ENCODE peak calls at places on chromosomes 3 and 15, in ten cellular contexts. One of them, this sample, is unnamed.

GRCh38 chr15:58454950-58455401 is 23.2 kb downstream of the LIPC start:
- DNase-seq in SW480: no peak
- DNase-seq in activated naive CD4-positive, alpha-beta T cell: no peak
- DNase-seq in CD8-positive, alpha-beta memory T cell: no peak
- DNase-seq in Peyer's patch: no peak
- DNase-seq in WTC11: no peak
- DNase-seq in fibroblast of lung: no peak
- DNase-seq in IMR-90: no peak
- DNase-seq in naive B cell: no peak
- DNase-seq in EL: no peak
- DNase-seq in this sample: no peak

GRCh38 chr3:16365454-16366128 is 100.6 kb downstream of the OXNAD1 start:
- DNase-seq in SW480: no peak
- DNase-seq in activated naive CD4-positive, alpha-beta T cell: no peak
- DNase-seq in CD8-positive, alpha-beta memory T cell: no peak
- DNase-seq in Peyer's patch: no peak
- DNase-seq in WTC11: no peak
- DNase-seq in fibroblast of lung: no peak
- DNase-seq in IMR-90: no peak
- DNase-seq in naive B cell: peak
- DNase-seq in EL: no peak
- DNase-seq in this sample: no peak

GRCh38 chr3:39141211-39141995 is 12.0 kb downstream of the CSRNP1 start:
- DNase-seq in SW480: no peak
- DNase-seq in activated naive CD4-positive, alpha-beta T cell: no peak
- DNase-seq in CD8-positive, alpha-beta memory T cell: no peak
- DNase-seq in Peyer's patch: peak
- DNase-seq in WTC11: no peak
- DNase-seq in fibroblast of lung: peak
- DNase-seq in IMR-90: peak
- DNase-seq in naive B cell: no peak
- DNase-seq in EL: peak
- DNase-seq in this sample: peak

GRCh38 chr3:191889781-191890180 is 428.8 kb downstream of the PYDC2 start:
- DNase-seq in SW480: no peak
- DNase-seq in activated naive CD4-positive, alpha-beta T cell: no peak
- DNase-seq in CD8-positive, alpha-beta memory T cell: no peak
- DNase-seq in Peyer's patch: no peak
- DNase-seq in WTC11: no peak
- DNase-seq in fibroblast of lung: no peak
- DNase-seq in IMR-90: no peak
- DNase-seq in naive B cell: no peak
- DNase-seq in EL: peak
- DNase-seq in this sample: no peak

GRCh38 chr3:151871639-151872468 is 1.6 kb upstream of the SUCNR1 start:
- DNase-seq in SW480: no peak
- DNase-seq in activated naive CD4-positive, alpha-beta T cell: no peak
- DNase-seq in CD8-positive, alpha-beta memory T cell: no peak
- DNase-seq in Peyer's patch: no peak
- DNase-seq in WTC11: no peak
- DNase-seq in fibroblast of lung: no peak
- DNase-seq in IMR-90: no peak
- DNase-seq in naive B cell: peak
- DNase-seq in EL: no peak
- DNase-seq in this sample: peak

GRCh38 chr15:86623236-86623635 is 543.6 kb downstream of the AGBL1 start:
- DNase-seq in SW480: no peak
- DNase-seq in activated naive CD4-positive, alpha-beta T cell: no peak
- DNase-seq in CD8-positive, alpha-beta memory T cell: no peak
- DNase-seq in Peyer's patch: no peak
- DNase-seq in WTC11: no peak
- DNase-seq in fibroblast of lung: no peak
- DNase-seq in IMR-90: no peak
- DNase-seq in naive B cell: no peak
- DNase-seq in EL: no peak
- DNase-seq in this sample: no peak

GRCh38 chr3:55559651-55560423 is 72.7 kb upstream of the WNT5A start:
- DNase-seq in SW480: no peak
- DNase-seq in activated naive CD4-positive, alpha-beta T cell: no peak
- DNase-seq in CD8-positive, alpha-beta memory T cell: no peak
- DNase-seq in Peyer's patch: no peak
- DNase-seq in WTC11: no peak
- DNase-seq in fibroblast of lung: no peak
- DNase-seq in IMR-90: no peak
- DNase-seq in naive B cell: no peak
- DNase-seq in EL: no peak
- DNase-seq in this sample: no peak

GRCh38 chr3:197002701-197003454 is 26.7 kb downstream of the MELTF start:
- DNase-seq in SW480: peak
- DNase-seq in activated naive CD4-positive, alpha-beta T cell: peak
- DNase-seq in CD8-positive, alpha-beta memory T cell: peak
- DNase-seq in Peyer's patch: peak
- DNase-seq in WTC11: peak
- DNase-seq in fibroblast of lung: peak
- DNase-seq in IMR-90: peak
- DNase-seq in naive B cell: peak
- DNase-seq in EL: peak
- DNase-seq in this sample: peak

GRCh38 chr3:12294885-12295580 is 6.2 kb downstream of the PPARG start:
- DNase-seq in SW480: no peak
- DNase-seq in activated naive CD4-positive, alpha-beta T cell: no peak
- DNase-seq in CD8-positive, alpha-beta memory T cell: no peak
- DNase-seq in Peyer's patch: no peak
- DNase-seq in WTC11: no peak
- DNase-seq in fibroblast of lung: peak
- DNase-seq in IMR-90: peak
- DNase-seq in naive B cell: no peak
- DNase-seq in EL: peak
- DNase-seq in this sample: peak

GRCh38 chr3:908839-909238 is 184.0 kb upstream of the CNTN6 start:
- DNase-seq in SW480: peak
- DNase-seq in activated naive CD4-positive, alpha-beta T cell: no peak
- DNase-seq in CD8-positive, alpha-beta memory T cell: no peak
- DNase-seq in Peyer's patch: no peak
- DNase-seq in WTC11: no peak
- DNase-seq in fibroblast of lung: no peak
- DNase-seq in IMR-90: no peak
- DNase-seq in naive B cell: no peak
- DNase-seq in EL: no peak
- DNase-seq in this sample: peak

GRCh38 chr3:23668430-23668904 is 137.3 kb upstream of the UBE2E1 start:
- DNase-seq in SW480: peak
- DNase-seq in activated naive CD4-positive, alpha-beta T cell: no peak
- DNase-seq in CD8-positive, alpha-beta memory T cell: no peak
- DNase-seq in Peyer's patch: no peak
- DNase-seq in WTC11: no peak
- DNase-seq in fibroblast of lung: peak
- DNase-seq in IMR-90: peak
- DNase-seq in naive B cell: no peak
- DNase-seq in EL: peak
- DNase-seq in this sample: peak

GRCh38 chr3:65732060-65732933 is 306.4 kb downstream of the MAGI1 start:
- DNase-seq in SW480: peak
- DNase-seq in activated naive CD4-positive, alpha-beta T cell: no peak
- DNase-seq in CD8-positive, alpha-beta memory T cell: no peak
- DNase-seq in Peyer's patch: no peak
- DNase-seq in WTC11: no peak
- DNase-seq in fibroblast of lung: peak
- DNase-seq in IMR-90: peak
- DNase-seq in naive B cell: peak
- DNase-seq in EL: peak
- DNase-seq in this sample: peak

GRCh38 chr15:99074446-99074845 is 30.4 kb upstream of the SYNM start:
- DNase-seq in SW480: no peak
- DNase-seq in activated naive CD4-positive, alpha-beta T cell: no peak
- DNase-seq in CD8-positive, alpha-beta memory T cell: no peak
- DNase-seq in Peyer's patch: no peak
- DNase-seq in WTC11: no peak
- DNase-seq in fibroblast of lung: no peak
- DNase-seq in IMR-90: no peak
- DNase-seq in naive B cell: no peak
- DNase-seq in EL: no peak
- DNase-seq in this sample: no peak

GRCh38 chr3:175073209-175073905 is 214.2 kb downstream of the NAALADL2 start:
- DNase-seq in SW480: no peak
- DNase-seq in activated naive CD4-positive, alpha-beta T cell: no peak
- DNase-seq in CD8-positive, alpha-beta memory T cell: no peak
- DNase-seq in Peyer's patch: no peak
- DNase-seq in WTC11: no peak
- DNase-seq in fibroblast of lung: peak
- DNase-seq in IMR-90: no peak
- DNase-seq in naive B cell: no peak
- DNase-seq in EL: no peak
- DNase-seq in this sample: peak

GRCh38 chr3:4751057-4752051 is 227.9 kb upstream of the BHLHE40 start:
- DNase-seq in SW480: peak
- DNase-seq in activated naive CD4-positive, alpha-beta T cell: no peak
- DNase-seq in CD8-positive, alpha-beta memory T cell: no peak
- DNase-seq in Peyer's patch: no peak
- DNase-seq in WTC11: no peak
- DNase-seq in fibroblast of lung: peak
- DNase-seq in IMR-90: peak
- DNase-seq in naive B cell: no peak
- DNase-seq in EL: peak
- DNase-seq in this sample: peak

GRCh38 chr3:110984456-110985250 is 87.0 kb upstream of the NECTIN3 start:
- DNase-seq in SW480: no peak
- DNase-seq in activated naive CD4-positive, alpha-beta T cell: no peak
- DNase-seq in CD8-positive, alpha-beta memory T cell: no peak
- DNase-seq in Peyer's patch: no peak
- DNase-seq in WTC11: no peak
- DNase-seq in fibroblast of lung: no peak
- DNase-seq in IMR-90: no peak
- DNase-seq in naive B cell: no peak
- DNase-seq in EL: peak
- DNase-seq in this sample: no peak

GRCh38 chr3:45553469-45553974 is 41.0 kb upstream of the LIMD1 start:
- DNase-seq in SW480: peak
- DNase-seq in activated naive CD4-positive, alpha-beta T cell: no peak
- DNase-seq in CD8-positive, alpha-beta memory T cell: no peak
- DNase-seq in Peyer's patch: peak
- DNase-seq in WTC11: no peak
- DNase-seq in fibroblast of lung: peak
- DNase-seq in IMR-90: peak
- DNase-seq in naive B cell: no peak
- DNase-seq in EL: peak
- DNase-seq in this sample: no peak

GRCh38 chr3:115537669-115538068 is 85.6 kb upstream of the GAP43 start:
- DNase-seq in SW480: no peak
- DNase-seq in activated naive CD4-positive, alpha-beta T cell: no peak
- DNase-seq in CD8-positive, alpha-beta memory T cell: no peak
- DNase-seq in Peyer's patch: no peak
- DNase-seq in WTC11: no peak
- DNase-seq in fibroblast of lung: no peak
- DNase-seq in IMR-90: no peak
- DNase-seq in naive B cell: no peak
- DNase-seq in EL: no peak
- DNase-seq in this sample: no peak

GRCh38 chr3:155230382-155230781 is 63.1 kb downstream of the STRIT1 start:
- DNase-seq in SW480: no peak
- DNase-seq in activated naive CD4-positive, alpha-beta T cell: no peak
- DNase-seq in CD8-positive, alpha-beta memory T cell: no peak
- DNase-seq in Peyer's patch: no peak
- DNase-seq in WTC11: no peak
- DNase-seq in fibroblast of lung: peak
- DNase-seq in IMR-90: peak
- DNase-seq in naive B cell: no peak
- DNase-seq in EL: no peak
- DNase-seq in this sample: peak

GRCh38 chr3:40523781-40524180 is 979 bp upstream of the ZNF621 start:
- DNase-seq in SW480: no peak
- DNase-seq in activated naive CD4-positive, alpha-beta T cell: no peak
- DNase-seq in CD8-positive, alpha-beta memory T cell: no peak
- DNase-seq in Peyer's patch: no peak
- DNase-seq in WTC11: no peak
- DNase-seq in fibroblast of lung: no peak
- DNase-seq in IMR-90: no peak
- DNase-seq in naive B cell: no peak
- DNase-seq in EL: no peak
- DNase-seq in this sample: no peak

GRCh38 chr15:93706881-93707280 is 524.5 kb upstream of the MCTP2 start:
- DNase-seq in SW480: no peak
- DNase-seq in activated naive CD4-positive, alpha-beta T cell: no peak
- DNase-seq in CD8-positive, alpha-beta memory T cell: no peak
- DNase-seq in Peyer's patch: no peak
- DNase-seq in WTC11: no peak
- DNase-seq in fibroblast of lung: no peak
- DNase-seq in IMR-90: no peak
- DNase-seq in naive B cell: no peak
- DNase-seq in EL: no peak
- DNase-seq in this sample: no peak

This sample was measured in iris pigment epithelial cell.